ENCODE peak calls at places on chromosomes 5 and 9, in eight cellular contexts. One of them, this sample, is unnamed.

GRCh38 chr9:20242767-20243166 is 379.5 kb downstream of the MLLT3 start:
- DNase-seq in H1: no peak
- DNase-seq in HCT116: no peak
- DNase-seq in upper lobe of left lung: no peak
- DNase-seq in Panc1: no peak
- DNase-seq in stomach: no peak
- DNase-seq in GM23338: peak; percentile 7
- DNase-seq in breast epithelium: no peak
- DNase-seq in this sample: no peak

GRCh38 chr9:98856982-98857381 is 49.5 kb downstream of the GALNT12 start:
- DNase-seq in GM23338: no peak
- DNase-seq in Panc1: no peak
- DNase-seq in HCT116: no peak
- DNase-seq in stomach: no peak
- DNase-seq in upper lobe of left lung: no peak
- DNase-seq in H1: no peak
- DNase-seq in breast epithelium: no peak
- DNase-seq in this sample: no peak

GRCh38 chr5:160978944-160979343 is 126.9 kb upstream of the ATP10B start:
- DNase-seq in GM23338: no peak
- DNase-seq in HCT116: no peak
- DNase-seq in upper lobe of left lung: no peak
- DNase-seq in breast epithelium: no peak
- DNase-seq in stomach: no peak
- DNase-seq in H1: no peak
- DNase-seq in Panc1: no peak
- DNase-seq in this sample: no peak

GRCh38 chr5:41509399-41510175 is 814 bp downstream of the PLCXD3 start:
- DNase-seq in GM23338: peak; percentile 41
- DNase-seq in Panc1: no peak
- DNase-seq in breast epithelium: no peak
- DNase-seq in upper lobe of left lung: no peak
- DNase-seq in HCT116: no peak
- DNase-seq in stomach: no peak
- DNase-seq in H1: no peak
- DNase-seq in this sample: no peak

GRCh38 chr9:127273350-127273749 is 8.8 kb downstream of the GARNL3 start:
- DNase-seq in GM23338: no peak
- DNase-seq in stomach: no peak
- DNase-seq in HCT116: no peak
- DNase-seq in Panc1: no peak
- DNase-seq in breast epithelium: no peak
- DNase-seq in upper lobe of left lung: no peak
- DNase-seq in H1: no peak
- DNase-seq in this sample: no peak

GRCh38 chr9:89952401-89952800 is 347.6 kb downstream of the GADD45G start:
- DNase-seq in Panc1: no peak
- DNase-seq in H1: no peak
- DNase-seq in upper lobe of left lung: no peak
- DNase-seq in GM23338: no peak
- DNase-seq in breast epithelium: no peak
- DNase-seq in HCT116: no peak
- DNase-seq in stomach: no peak
- DNase-seq in this sample: no peak

GRCh38 chr5:176429972-176430371 is 13.6 kb upstream of the CLTB start:
- DNase-seq in Panc1: no peak
- DNase-seq in HCT116: no peak
- DNase-seq in H1: no peak
- DNase-seq in GM23338: no peak
- DNase-seq in upper lobe of left lung: no peak
- DNase-seq in stomach: no peak
- DNase-seq in breast epithelium: no peak
- DNase-seq in this sample: no peak

GRCh38 chr5:150139334-150139733 is 16.3 kb downstream of the PDGFRB start:
- DNase-seq in breast epithelium: no peak
- DNase-seq in Panc1: no peak
- DNase-seq in upper lobe of left lung: no peak
- DNase-seq in H1: no peak
- DNase-seq in stomach: no peak
- DNase-seq in GM23338: no peak
- DNase-seq in HCT116: no peak
- DNase-seq in this sample: no peak

DNA sequence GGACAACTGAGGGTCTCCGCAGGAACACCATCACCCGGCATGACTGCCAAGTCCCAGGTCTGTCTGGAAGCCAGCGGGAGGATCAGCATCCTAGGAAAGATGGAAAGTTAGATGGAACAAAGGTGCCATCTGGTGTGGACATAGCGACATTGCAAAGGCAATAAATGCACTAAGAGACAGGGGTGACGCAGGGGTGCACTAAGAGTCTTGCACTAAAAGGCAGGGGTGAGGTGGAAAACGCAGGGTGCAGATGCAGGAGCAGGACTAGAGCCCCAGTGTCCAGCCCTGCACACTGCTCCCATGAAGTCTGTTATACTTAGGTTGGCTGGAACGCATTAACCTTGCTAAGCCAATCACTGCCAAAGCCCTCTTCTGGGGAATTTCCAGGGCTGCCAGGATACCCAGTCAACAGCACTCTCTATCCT is 15.5 kb downstream of the ATOX1 start:
- DNase-seq in HCT116: peak; percentile 56
- DNase-seq in Panc1: peak; percentile 43
- DNase-seq in stomach: no peak
- DNase-seq in breast epithelium: no peak
- DNase-seq in H1: no peak
- DNase-seq in upper lobe of left lung: no peak
- DNase-seq in GM23338: peak; percentile 89
- DNase-seq in this sample: peak; percentile 76
- H3K4me1 ChIP-seq in HCT116: peaks cover 78% of the 10 kb centered on the region
- H3K4me1 ChIP-seq in Panc1: peaks cover 45% of the 10 kb centered on the region
- H3K4me1 ChIP-seq in stomach: peaks cover 42% of the 10 kb centered on the region
- H3K4me1 ChIP-seq in breast epithelium: no peaks in the 10 kb centered on the region
- H3K4me1 ChIP-seq in H1: peaks cover 6% of the 10 kb centered on the region
- H3K4me1 ChIP-seq in upper lobe of left lung: peaks cover 21% of the 10 kb centered on the region
- H3K4me1 ChIP-seq in GM23338: peaks cover 10% of the 10 kb centered on the region
- H3K4me1 ChIP-seq in this sample: peaks cover 38% of the 10 kb centered on the region

DNA sequence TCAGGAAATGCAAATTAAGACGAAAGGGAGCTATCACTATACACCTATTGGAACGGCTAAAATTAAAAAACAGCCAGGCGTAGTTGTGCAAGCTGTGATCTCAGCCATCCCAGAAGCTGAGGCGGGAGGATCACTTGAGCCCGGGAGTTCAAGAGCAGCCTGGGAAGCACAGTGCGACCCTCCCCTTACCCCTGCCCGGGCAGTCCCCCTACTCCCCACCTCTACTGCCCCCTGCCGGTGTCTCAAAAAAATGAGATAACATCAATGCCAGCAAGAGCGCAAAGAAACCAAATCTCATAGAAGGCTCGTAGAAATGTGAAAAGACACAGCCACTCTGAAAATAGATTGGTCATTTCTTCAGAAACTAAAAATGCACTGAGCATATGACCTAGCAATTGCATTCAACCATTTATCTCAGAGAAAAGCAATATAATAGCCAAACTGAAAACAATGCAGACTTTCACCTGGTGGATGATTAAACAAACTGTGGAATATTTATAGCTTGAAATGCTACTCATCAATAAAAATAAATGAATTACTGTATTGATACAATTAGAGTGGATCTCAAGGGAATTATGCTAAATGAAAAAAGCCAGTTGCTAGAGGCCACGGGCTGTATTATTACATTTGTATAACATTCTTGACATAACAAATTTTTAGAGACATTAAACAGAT is 20.6 kb downstream of the OR2V2 start:
- DNase-seq in Panc1: no peak
- DNase-seq in upper lobe of left lung: no peak
- DNase-seq in H1: peak; percentile 72
- DNase-seq in breast epithelium: no peak
- DNase-seq in GM23338: peak; percentile 94
- DNase-seq in stomach: no peak
- DNase-seq in HCT116: no peak
- DNase-seq in this sample: no peak
- H3K27ac ChIP-seq in Panc1: peak overlapping the region; percentile 86
- H3K27ac ChIP-seq in upper lobe of left lung: no peak overlapping the region
- H3K27ac ChIP-seq in H1: no peak overlapping the region
- H3K27ac ChIP-seq in breast epithelium: no peak overlapping the region
- H3K27ac ChIP-seq in GM23338: no peak overlapping the region
- H3K27ac ChIP-seq in stomach: no peak overlapping the region
- H3K27ac ChIP-seq in HCT116: no peak overlapping the region
- H3K27ac ChIP-seq in this sample: no peak overlapping the region

GRCh38 chr5:7795311-7795710 is 55.6 kb downstream of the CFAP90 start:
- DNase-seq in Panc1: no peak
- DNase-seq in HCT116: no peak
- DNase-seq in breast epithelium: no peak
- DNase-seq in GM23338: no peak
- DNase-seq in H1: no peak
- DNase-seq in upper lobe of left lung: no peak
- DNase-seq in stomach: no peak
- DNase-seq in this sample: no peak

GRCh38 chr5:7794823-7795222 is 56.1 kb downstream of the CFAP90 start:
- DNase-seq in H1: no peak
- DNase-seq in GM23338: no peak
- DNase-seq in Panc1: no peak
- DNase-seq in upper lobe of left lung: no peak
- DNase-seq in breast epithelium: no peak
- DNase-seq in HCT116: no peak
- DNase-seq in stomach: no peak
- DNase-seq in this sample: no peak

GRCh38 chr5:7789567-7789966 is 61.4 kb downstream of the CFAP90 start:
- DNase-seq in upper lobe of left lung: no peak
- DNase-seq in stomach: no peak
- DNase-seq in H1: no peak
- DNase-seq in HCT116: no peak
- DNase-seq in Panc1: no peak
- DNase-seq in GM23338: no peak
- DNase-seq in breast epithelium: no peak
- DNase-seq in this sample: no peak

GRCh38 chr5:7794301-7794700 is 56.6 kb downstream of the CFAP90 start:
- DNase-seq in Panc1: no peak
- DNase-seq in H1: no peak
- DNase-seq in HCT116: no peak
- DNase-seq in breast epithelium: no peak
- DNase-seq in upper lobe of left lung: no peak
- DNase-seq in GM23338: peak; percentile 43
- DNase-seq in stomach: no peak
- DNase-seq in this sample: no peak

DNA sequence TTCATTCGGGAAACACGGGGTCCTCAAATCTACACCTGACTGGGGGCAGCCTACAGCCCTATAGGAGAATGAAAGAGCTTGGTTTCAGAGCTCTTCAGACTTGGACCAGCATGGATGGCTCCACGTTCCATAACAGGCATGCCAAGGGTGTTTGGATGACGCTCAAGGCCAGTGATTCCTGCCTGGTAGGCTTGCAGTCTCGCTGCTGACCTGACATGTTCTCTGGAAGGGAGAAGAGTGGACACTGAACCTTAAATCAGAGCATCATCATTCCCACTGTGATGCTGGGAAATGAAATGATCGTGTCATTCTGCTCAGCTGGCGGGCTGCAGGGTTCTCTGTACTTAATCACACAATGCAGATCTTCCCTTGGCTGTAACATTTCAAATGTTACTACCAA is 57.1 kb downstream of the CFAP90 start:
- DNase-seq in upper lobe of left lung: no peak
- DNase-seq in H1: no peak
- DNase-seq in HCT116: no peak
- DNase-seq in Panc1: no peak
- DNase-seq in breast epithelium: no peak
- DNase-seq in stomach: no peak
- DNase-seq in GM23338: no peak
- DNase-seq in this sample: no peak
- TF ChIP-seq POLR2AphosphoS5 in upper lobe of left lung: no peak
- TF ChIP-seq POLR2AphosphoS5 in H1: no peak
- TF ChIP-seq POLR2AphosphoS5 in HCT116: no peak
- TF ChIP-seq POLR2AphosphoS5 in Panc1: no peak
- TF ChIP-seq POLR2AphosphoS5 in breast epithelium: no peak
- TF ChIP-seq POLR2AphosphoS5 in stomach: no peak
- TF ChIP-seq POLR2AphosphoS5 in GM23338: no peak
- TF ChIP-seq POLR2AphosphoS5 in this sample: no peak

GRCh38 chr9:109110326-109111014 is 9.3 kb downstream of the TMEM245 start:
- DNase-seq in GM23338: no peak
- DNase-seq in Panc1: no peak
- DNase-seq in breast epithelium: no peak
- DNase-seq in upper lobe of left lung: no peak
- DNase-seq in HCT116: peak; percentile 54
- DNase-seq in H1: no peak
- DNase-seq in stomach: no peak
- DNase-seq in this sample: no peak

GRCh38 chr9:109113239-109113638 is 6.5 kb downstream of the TMEM245 start:
- DNase-seq in stomach: no peak
- DNase-seq in HCT116: no peak
- DNase-seq in Panc1: no peak
- DNase-seq in H1: no peak
- DNase-seq in breast epithelium: no peak
- DNase-seq in GM23338: no peak
- DNase-seq in upper lobe of left lung: no peak
- DNase-seq in this sample: no peak

GRCh38 chr9:109107402-109108240 is 12.1 kb downstream of the TMEM245 start:
- DNase-seq in HCT116: peak; percentile 48
- DNase-seq in GM23338: no peak
- DNase-seq in breast epithelium: no peak
- DNase-seq in stomach: no peak
- DNase-seq in H1: no peak
- DNase-seq in Panc1: no peak
- DNase-seq in upper lobe of left lung: no peak
- DNase-seq in this sample: no peak

GRCh38 chr9:109109962-109110325 is 9.8 kb downstream of the TMEM245 start:
- DNase-seq in Panc1: no peak
- DNase-seq in HCT116: no peak
- DNase-seq in GM23338: no peak
- DNase-seq in upper lobe of left lung: no peak
- DNase-seq in stomach: no peak
- DNase-seq in H1: no peak
- DNase-seq in breast epithelium: no peak
- DNase-seq in this sample: no peak

GRCh38 chr9:109108318-109108717 is 11.4 kb downstream of the TMEM245 start:
- DNase-seq in breast epithelium: no peak
- DNase-seq in stomach: no peak
- DNase-seq in Panc1: no peak
- DNase-seq in GM23338: no peak
- DNase-seq in H1: no peak
- DNase-seq in upper lobe of left lung: no peak
- DNase-seq in HCT116: no peak
- DNase-seq in this sample: no peak
- H3K4me1 ChIP-seq in breast epithelium: no peaks in the 10 kb centered on the region
- H3K4me1 ChIP-seq in stomach: peaks cover 70% of the 10 kb centered on the region
- H3K4me1 ChIP-seq in Panc1: peaks cover 29% of the 10 kb centered on the region
- H3K4me1 ChIP-seq in GM23338: peaks cover 24% of the 10 kb centered on the region
- H3K4me1 ChIP-seq in H1: no peaks in the 10 kb centered on the region
- H3K4me1 ChIP-seq in upper lobe of left lung: peaks cover 58% of the 10 kb centered on the region
- H3K4me1 ChIP-seq in HCT116: peaks cover 66% of the 10 kb centered on the region
- H3K4me1 ChIP-seq in this sample: peaks cover 76% of the 10 kb centered on the region